ENCODE peak calls at places on chromosomes 2 and 18, in nine cellular contexts. N, J, B, Q, K, V, X, G and T are unnamed samples.

GRCh38 chr2:150624001-150624401 is 136.5 kb upstream of the RND3 start:
- DNase-seq in N (no peak), Q (no peak), V (no peak), J (no peak), K (no peak), X (no peak), B (no peak), G (no peak), T (peak; percentile 43)

GRCh38 chr18:37565985-37566478 is 434 bp upstream of the CELF4 start:
- DNase-seq in N (no peak), B (peak; percentile 91), K (peak; percentile 67), V (no peak), Q (no peak), J (peak; percentile 70), G (no peak), X (peak; percentile 63), T (peak; percentile 83)

GRCh38 chr2:48768669-48769068 is 13.1 kb upstream of the LHCGR start:
- DNase-seq in X (no peak), Q (no peak), V (no peak), K (no peak), B (no peak), N (no peak), J (no peak), G (no peak), T (no peak)

GRCh38 chr2:130846686-130847375 is 10.1 kb downstream of the ARHGEF4 start:
- DNase-seq in V (no peak), Q (peak; percentile 97), B (no peak), X (no peak), J (no peak), G (no peak), K (no peak), N (no peak), T (no peak)

GRCh38 chr2:134664051-134664450 is 54.7 kb downstream of the TMEM163 start:
- DNase-seq in Q (no peak), J (no peak), B (no peak), N (no peak), X (no peak), V (no peak), K (no peak), G (no peak), T (no peak)

GRCh38 chr18:702957-703659 is 9.3 kb downstream of the ENOSF1 start:
- DNase-seq in V (no peak), B (peak; percentile 69), N (no peak), J (no peak), Q (peak; percentile 93), X (no peak), K (no peak), G (no peak), T (no peak)

GRCh38 chr2:165758276-165758675 is 35.8 kb downstream of the GALNT3 start:
- DNase-seq in B (no peak), N (no peak), Q (no peak), V (no peak), K (no peak), J (no peak), X (no peak), G (no peak), T (no peak)

GRCh38 chr2:20201671-20202070 is 23.3 kb downstream of the SDC1 start:
- DNase-seq in B (no peak), X (no peak), G (no peak), J (no peak), Q (no peak), N (no peak), K (no peak), V (no peak), T (no peak)

GRCh38 chr2:191215666-191216065 is 29.5 kb upstream of the MYO1B start:
- DNase-seq in Q (no peak), G (no peak), J (no peak), N (no peak), K (no peak), X (no peak), V (no peak), B (no peak), T (no peak)

GRCh38 chr18:77115461-77115907 is 17.1 kb downstream of the MBP start:
- DNase-seq in X (no peak), Q (no peak), V (no peak), B (no peak), J (no peak), N (peak; percentile 1), G (no peak), K (no peak), T (no peak)

GRCh38 chr2:241014224-241014623 is 15.8 kb downstream of the SNED1 start:
- DNase-seq in G (no peak), Q (no peak), B (no peak), X (no peak), J (no peak), V (no peak), N (no peak), K (no peak), T (no peak)

GRCh38 chr2:60350791-60351190 is 202.7 kb downstream of the BCL11A start:
- DNase-seq in N (no peak), G (no peak), J (no peak), V (no peak), K (no peak), X (no peak), B (no peak), Q (no peak), T (no peak)

GRCh38 chr2:229777716-229778115 is 63.4 kb upstream of the DNER start:
- DNase-seq in K (no peak), B (no peak), V (no peak), Q (no peak), G (no peak), X (no peak), J (no peak), N (no peak), T (no peak)

GRCh38 chr2:202122975-202123765 is 50.1 kb downstream of the KIAA2012 start:
- DNase-seq in G (no peak), X (peak; percentile 16), J (no peak), Q (no peak), B (peak; percentile 53), K (no peak), V (no peak), N (no peak), T (peak; percentile 31)

GRCh38 chr2:200905618-200906296 is 16.6 kb downstream of the NIF3L1 start:
- DNase-seq in N (peak; percentile 73), V (no peak), B (peak; percentile 82), Q (peak; percentile 79), G (peak; percentile 16), K (peak; percentile 67), J (peak; percentile 69), X (peak; percentile 58), T (peak; percentile 83)

GRCh38 chr2:128160616-128161275 is 69.7 kb downstream of the UGGT1 start:
- DNase-seq in K (no peak), N (no peak), B (no peak), X (no peak), V (no peak), G (no peak), Q (no peak), J (no peak), T (no peak)

GRCh38 chr18:27695509-27695908 is 481.4 kb downstream of the CDH2 start:
- DNase-seq in V (no peak), B (no peak), K (no peak), J (no peak), G (no peak), N (no peak), X (no peak), Q (peak; percentile 45), T (no peak)

GRCh38 chr18:63183263-63183662 is 136.3 kb downstream of the BCL2 start:
- DNase-seq in X (no peak), N (no peak), K (no peak), Q (no peak), V (no peak), G (no peak), B (no peak), J (no peak), T (no peak)

GRCh38 chr2:17835511-17835910 is 19.3 kb downstream of the MSGN1 start:
- DNase-seq in B (no peak), V (no peak), N (no peak), G (no peak), J (no peak), X (no peak), K (no peak), Q (no peak), T (no peak)

GRCh38 chr2:23199115-23199918 is 185.7 kb upstream of the KLHL29 start:
- DNase-seq in J (no peak), V (no peak), K (no peak), B (no peak), N (peak; percentile 10), X (peak; percentile 20), Q (peak; percentile 55), G (no peak), T (no peak)

GRCh38 chr2:135279209-135279608 is 227.1 kb downstream of the RAB3GAP1 start:
- DNase-seq in X (no peak), V (no peak), N (no peak), G (no peak), B (no peak), K (no peak), Q (no peak), J (no peak), T (no peak)

GRCh38 chr2:38765149-38765548 is 12.9 kb upstream of the GEMIN6 start:
- DNase-seq in N (no peak), X (no peak), G (no peak), B (peak; percentile 62), J (no peak), Q (peak; percentile 76), K (no peak), V (no peak), T (no peak)

GRCh38 chr18:2406544-2406943 is 164.8 kb downstream of the METTL4 start:
- DNase-seq in J (no peak), N (no peak), B (no peak), V (no peak), Q (peak; percentile 30), X (no peak), K (no peak), G (no peak), T (no peak)

GRCh38 chr2:159651884-159652283 is 35.5 kb upstream of the BAZ2B start:
- DNase-seq in G (no peak), J (no peak), Q (no peak), V (no peak), B (no peak), N (no peak), X (no peak), K (no peak), T (no peak)

GRCh38 chr2:134173338-134174016 is 80.4 kb upstream of the MGAT5 start:
- DNase-seq in X (no peak), Q (no peak), K (no peak), G (no peak), B (no peak), V (no peak), J (no peak), N (no peak), T (peak; percentile 62)

GRCh38 chr2:204795156-204795555 is 249.9 kb downstream of the PARD3B start:
- DNase-seq in B (peak; percentile 33), G (no peak), X (no peak), N (no peak), K (no peak), J (no peak), V (no peak), Q (peak; percentile 58), T (no peak)

GRCh38 chr18:13220326-13220991 is 1.9 kb downstream of the LDLRAD4 start:
- DNase-seq in Q (no peak), V (no peak), N (no peak), G (no peak), X (no peak), K (no peak), B (no peak), J (no peak), T (no peak)